ENCODE peak calls at places on chromosome X, in eight cellular contexts. C is RWPE1, S is MM.1S, K is dorsolateral prefrontal cortex, Q is heart right ventricle, A is Calu3, W is fibroblast of mammary gland, I is Peyer's patch. B is an unnamed sample.
A peak's percentile ranks its signal among the peaks of the same experiment; 100 is the strongest.

GRCh38 chrX:2184089-2184488 is 316.7 kb downstream of the DHRSX start:
- DNase-seq in C (no peak), S (no peak), K (no peak), Q (no peak), A (no peak), W (no peak), I (no peak), B (no peak)

GRCh38 chrX:47501226-47502071 is 18.4 kb upstream of the ZNF41 start:
- DNase-seq in C (no peak), S (peak; percentile 78), K (no peak), Q (no peak), A (no peak), W (peak; percentile 85), I (no peak), B (peak; percentile 52)

GRCh38 chrX:40303256-40304077 is 205.7 kb upstream of the BCOR start:
- DNase-seq in C (no peak), S (no peak), K (no peak), Q (no peak), A (no peak), W (no peak), I (no peak), B (no peak)

GRCh38 chrX:101659601-101660063 is at the start of gene ARMCX2:
- DNase-seq in C (no peak), S (no peak), K (peak; percentile 49), Q (peak; percentile 57), A (no peak), W (peak; percentile 66), I (peak; percentile 34), B (no peak)

GRCh38 chrX:81120270-81120935 is 81.3 kb downstream of the HMGN5 start:
- DNase-seq in C (no peak), S (peak; percentile 12), K (no peak), Q (no peak), A (no peak), W (no peak), I (peak; percentile 21), B (no peak)

GRCh38 chrX:110222497-110223257 is 95.2 kb downstream of the AMMECR1 start:
- DNase-seq in C (no peak), S (no peak), K (no peak), Q (no peak), A (no peak), W (no peak), I (no peak), B (no peak)

GRCh38 chrX:132615396-132616131 is 126.7 kb upstream of the MBNL3 start:
- DNase-seq in C (no peak), S (peak; percentile 61), K (no peak), Q (peak; percentile 9), A (peak; percentile 55), W (peak; percentile 41), I (peak; percentile 42), B (no peak)

GRCh38 chrX:21798677-21799219 is 40.7 kb upstream of the MBTPS2 start:
- DNase-seq in C (peak; percentile 59), S (no peak), K (no peak), Q (no peak), A (peak; percentile 81), W (peak; percentile 76), I (no peak), B (no peak)

GRCh38 chrX:136048446-136048845 is 63.2 kb downstream of the SLC9A6 start:
- DNase-seq in C (no peak), S (no peak), K (no peak), Q (no peak), A (no peak), W (peak; percentile 44), I (no peak), B (no peak)

GRCh38 chrX:132467029-132467428 is 21.8 kb downstream of the MBNL3 start:
- DNase-seq in C (no peak), S (no peak), K (no peak), Q (no peak), A (no peak), W (no peak), I (no peak), B (no peak)

GRCh38 chrX:98299785-98300184 is 1416.1 kb downstream of the RPA4 start:
- DNase-seq in C (no peak), S (no peak), K (no peak), Q (no peak), A (no peak), W (peak; percentile 6), I (no peak), B (no peak)

GRCh38 chrX:45771114-45771513 is 570.4 kb upstream of the DIPK2B start:
- DNase-seq in C (peak; percentile 64), S (no peak), K (no peak), Q (peak; percentile 5), A (peak; percentile 45), W (peak; percentile 97), I (no peak), B (peak; percentile 92)

GRCh38 chrX:74535211-74535621 is 79.2 kb downstream of the RLIM start:
- DNase-seq in C (peak; percentile 9), S (peak; percentile 48), K (no peak), Q (peak; percentile 16), A (no peak), W (peak; percentile 68), I (no peak), B (peak; percentile 40)

GRCh38 chrX:17818729-17819128 is 42.4 kb downstream of the RAI2 start:
- DNase-seq in C (no peak), S (no peak), K (no peak), Q (no peak), A (no peak), W (no peak), I (no peak), B (no peak)

GRCh38 chrX:151902813-151903591 is 9.7 kb upstream of the MAGEA4 start:
- DNase-seq in C (peak; percentile 68), S (no peak), K (no peak), Q (peak; percentile 14), A (peak; percentile 37), W (peak; percentile 92), I (no peak), B (peak; percentile 66)

DNA sequence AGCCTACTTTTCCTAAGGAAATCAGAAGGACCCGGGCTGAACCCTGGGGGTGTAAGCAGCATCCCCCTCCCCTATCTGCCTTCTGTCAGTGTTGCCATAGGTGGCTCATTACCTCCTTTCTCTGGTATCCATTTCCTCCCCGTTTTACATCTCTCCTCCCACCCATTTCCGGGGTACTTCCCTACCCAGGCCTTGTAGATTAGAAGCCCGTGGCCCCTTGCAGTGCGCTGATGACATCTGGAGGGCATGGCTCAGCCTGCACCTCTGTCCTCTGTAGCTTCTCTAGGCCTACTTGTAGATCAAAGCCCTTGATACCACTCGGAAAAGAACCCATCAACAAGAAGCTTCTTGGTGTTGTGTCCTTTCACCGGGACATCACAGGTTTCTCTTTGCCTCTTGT is 71.8 kb downstream of the NBDY start:
- DNase-seq in C (no peak), S (peak; percentile 61), K (no peak), Q (no peak), A (no peak), W (no peak), I (peak; percentile 63), B (no peak)
- TF ChIP-seq CTCF in C (no peak), S (peak; percentile 16), K (no peak), Q (no peak), A (no peak), W (no peak), I (no peak), B (no peak)

GRCh38 chrX:14051416-14051815 is 21.7 kb upstream of the GEMIN8 start:
- DNase-seq in C (no peak), S (no peak), K (no peak), Q (no peak), A (no peak), W (peak; percentile 14), I (no peak), B (no peak)
- TF ChIP-seq CTCF in C (no peak), S (peak; percentile 5), K (no peak), Q (no peak), A (no peak), W (no peak), I (no peak), B (no peak)

GRCh38 chrX:42107495-42108139 is 184.3 kb upstream of the CASK start:
- DNase-seq in C (no peak), S (no peak), K (no peak), Q (no peak), A (no peak), W (no peak), I (no peak), B (no peak)

GRCh38 chrX:42097491-42097890 is 174.1 kb upstream of the CASK start:
- DNase-seq in C (no peak), S (no peak), K (no peak), Q (no peak), A (no peak), W (no peak), I (no peak), B (no peak)

GRCh38 chrX:42106556-42106955 is 183.2 kb upstream of the CASK start:
- DNase-seq in C (no peak), S (no peak), K (no peak), Q (no peak), A (no peak), W (no peak), I (no peak), B (no peak)

GRCh38 chrX:42098897-42099296 is 175.5 kb upstream of the CASK start:
- DNase-seq in C (no peak), S (no peak), K (no peak), Q (peak; percentile 4), A (no peak), W (no peak), I (no peak), B (no peak)

GRCh38 chrX:42102586-42103282 is 179.4 kb upstream of the CASK start:
- DNase-seq in C (no peak), S (no peak), K (no peak), Q (peak; percentile 14), A (no peak), W (no peak), I (no peak), B (no peak)
- TF ChIP-seq CTCF in C (no peak), S (no peak), K (no peak), Q (no peak), A (no peak), W (no peak), I (no peak), B (no peak)

GRCh38 chrX:154028502-154029184 is 8.9 kb upstream of the IRAK1 start:
- DNase-seq in C (no peak), S (no peak), K (no peak), Q (no peak), A (no peak), W (no peak), I (no peak), B (no peak)

GRCh38 chrX:154030715-154031305 is 11.1 kb upstream of the IRAK1 start:
- DNase-seq in C (no peak), S (no peak), K (no peak), Q (no peak), A (no peak), W (no peak), I (no peak), B (no peak)

GRCh38 chrX:154027003-154027402 is 7.3 kb upstream of the IRAK1 start:
- DNase-seq in C (no peak), S (no peak), K (no peak), Q (no peak), A (no peak), W (no peak), I (no peak), B (no peak)

GRCh38 chrX:154030266-154030665 is 10.6 kb upstream of the IRAK1 start:
- DNase-seq in C (no peak), S (no peak), K (no peak), Q (no peak), A (no peak), W (no peak), I (no peak), B (no peak)

DNA sequence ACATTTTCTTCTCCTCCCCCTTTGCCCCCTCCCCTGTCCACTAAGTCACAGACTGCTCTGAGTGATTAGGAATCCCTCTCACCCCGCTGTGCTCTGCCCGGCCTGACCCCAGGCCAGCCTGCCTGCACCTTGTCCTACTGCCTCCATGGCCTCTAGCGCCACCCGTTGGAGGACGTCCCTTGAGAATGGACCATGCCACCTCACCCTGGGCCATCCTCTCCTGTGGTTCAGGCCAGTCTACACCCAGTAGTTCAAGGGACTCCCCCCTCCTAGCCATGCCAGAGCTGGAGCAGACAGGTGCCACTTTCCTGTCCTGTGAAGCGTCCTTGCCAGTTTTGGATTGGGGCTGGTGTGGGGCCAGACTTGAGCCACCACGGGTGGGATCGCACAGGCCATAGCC is 9.7 kb upstream of the IRAK1 start:
- DNase-seq in C (no peak), S (no peak), K (no peak), Q (no peak), A (no peak), W (no peak), I (no peak), B (no peak)
- TF ChIP-seq CTCF in C (no peak), S (no peak), K (no peak), Q (no peak), A (no peak), W (no peak), I (no peak), B (no peak)